ENCODE peak calls at places on chromosome 1, in six cellular contexts. One of them, this sample, is unnamed.

GRCh38 chr1:15941899-15942660 is 33.8 kb downstream of the ZBTB17 start:
- DNase-seq in Caco-2: no peak
- DNase-seq in nephron progenitor cell: no peak
- DNase-seq in endothelial cell: no peak
- DNase-seq in AG09319: no peak
- DNase-seq in endothelial cell of umbilical vein: no peak
- DNase-seq in this sample: peak

GRCh38 chr1:77539510-77540142 is 142.8 kb downstream of the ZZZ3 start:
- DNase-seq in Caco-2: no peak
- DNase-seq in nephron progenitor cell: no peak
- DNase-seq in endothelial cell: no peak
- DNase-seq in AG09319: peak
- DNase-seq in endothelial cell of umbilical vein: no peak
- DNase-seq in this sample: no peak

GRCh38 chr1:54300395-54300794 is 100.4 kb downstream of the MRPL37 start:
- DNase-seq in Caco-2: no peak
- DNase-seq in nephron progenitor cell: no peak
- DNase-seq in endothelial cell: no peak
- DNase-seq in AG09319: no peak
- DNase-seq in endothelial cell of umbilical vein: no peak
- DNase-seq in this sample: no peak

GRCh38 chr1:239912471-239912870 is 179.2 kb upstream of the FMN2 start:
- DNase-seq in Caco-2: no peak
- DNase-seq in nephron progenitor cell: no peak
- DNase-seq in endothelial cell: no peak
- DNase-seq in AG09319: no peak
- DNase-seq in endothelial cell of umbilical vein: no peak
- DNase-seq in this sample: no peak

GRCh38 chr1:78388275-78388674 is 102.5 kb upstream of the PTGFR start:
- DNase-seq in Caco-2: no peak
- DNase-seq in nephron progenitor cell: no peak
- DNase-seq in endothelial cell: no peak
- DNase-seq in AG09319: no peak
- DNase-seq in endothelial cell of umbilical vein: no peak
- DNase-seq in this sample: no peak

GRCh38 chr1:114333670-114334069 is 177.3 kb downstream of the TRIM33 start:
- DNase-seq in Caco-2: no peak
- DNase-seq in nephron progenitor cell: no peak
- DNase-seq in endothelial cell: no peak
- DNase-seq in AG09319: no peak
- DNase-seq in endothelial cell of umbilical vein: no peak
- DNase-seq in this sample: no peak

GRCh38 chr1:7120863-7121621 is 335.8 kb downstream of the CAMTA1 start:
- DNase-seq in Caco-2: no peak
- DNase-seq in nephron progenitor cell: no peak
- DNase-seq in endothelial cell: no peak
- DNase-seq in AG09319: no peak
- DNase-seq in endothelial cell of umbilical vein: no peak
- DNase-seq in this sample: no peak

GRCh38 chr1:153617677-153618076 is 1.6 kb upstream of the S100A14 start:
- DNase-seq in Caco-2: peak
- DNase-seq in nephron progenitor cell: peak
- DNase-seq in endothelial cell: peak
- DNase-seq in AG09319: peak
- DNase-seq in endothelial cell of umbilical vein: peak
- DNase-seq in this sample: peak

GRCh38 chr1:64539808-64540207 is 69.9 kb downstream of the CACHD1 start:
- DNase-seq in Caco-2: no peak
- DNase-seq in nephron progenitor cell: no peak
- DNase-seq in endothelial cell: no peak
- DNase-seq in AG09319: no peak
- DNase-seq in endothelial cell of umbilical vein: peak
- DNase-seq in this sample: no peak

GRCh38 chr1:180254854-180255253 is 24.8 kb downstream of the LHX4 start:
- DNase-seq in Caco-2: no peak
- DNase-seq in nephron progenitor cell: peak
- DNase-seq in endothelial cell: no peak
- DNase-seq in AG09319: no peak
- DNase-seq in endothelial cell of umbilical vein: no peak
- DNase-seq in this sample: no peak

GRCh38 chr1:201916649-201917249 is 28.1 kb downstream of the SHISA4 start:
- DNase-seq in Caco-2: no peak
- DNase-seq in nephron progenitor cell: peak
- DNase-seq in endothelial cell: no peak
- DNase-seq in AG09319: peak
- DNase-seq in endothelial cell of umbilical vein: peak
- DNase-seq in this sample: no peak

GRCh38 chr1:11851171-11851570 is 3.6 kb upstream of the NPPA start:
- DNase-seq in Caco-2: no peak
- DNase-seq in nephron progenitor cell: no peak
- DNase-seq in endothelial cell: no peak
- DNase-seq in AG09319: no peak
- DNase-seq in endothelial cell of umbilical vein: no peak
- DNase-seq in this sample: no peak

GRCh38 chr1:226063362-226064167 is 1.0 kb downstream of the H3-3A start:
- DNase-seq in Caco-2: peak
- DNase-seq in nephron progenitor cell: peak
- DNase-seq in endothelial cell: peak
- DNase-seq in AG09319: no peak
- DNase-seq in endothelial cell of umbilical vein: peak
- DNase-seq in this sample: peak

GRCh38 chr1:110783292-110783918 is 89.5 kb upstream of the CD53 start:
- DNase-seq in Caco-2: peak
- DNase-seq in nephron progenitor cell: peak
- DNase-seq in endothelial cell: peak
- DNase-seq in AG09319: peak
- DNase-seq in endothelial cell of umbilical vein: peak
- DNase-seq in this sample: peak

GRCh38 chr1:7650801-7651200 is 120.3 kb upstream of the VAMP3 start:
- DNase-seq in Caco-2: peak
- DNase-seq in nephron progenitor cell: peak
- DNase-seq in endothelial cell: no peak
- DNase-seq in AG09319: no peak
- DNase-seq in endothelial cell of umbilical vein: no peak
- DNase-seq in this sample: no peak

GRCh38 chr1:160416369-160416768 is 16.0 kb downstream of the VANGL2 start:
- DNase-seq in Caco-2: no peak
- DNase-seq in nephron progenitor cell: no peak
- DNase-seq in endothelial cell: peak
- DNase-seq in AG09319: no peak
- DNase-seq in endothelial cell of umbilical vein: peak
- DNase-seq in this sample: no peak

GRCh38 chr1:62180649-62181048 is 14.0 kb upstream of the L1TD1 start:
- DNase-seq in Caco-2: peak
- DNase-seq in nephron progenitor cell: no peak
- DNase-seq in endothelial cell: peak
- DNase-seq in AG09319: no peak
- DNase-seq in endothelial cell of umbilical vein: no peak
- DNase-seq in this sample: no peak

GRCh38 chr1:53589043-53589887 is 130.1 kb downstream of the DMRTB1 start:
- DNase-seq in Caco-2: peak
- DNase-seq in nephron progenitor cell: no peak
- DNase-seq in endothelial cell: no peak
- DNase-seq in AG09319: no peak
- DNase-seq in endothelial cell of umbilical vein: no peak
- DNase-seq in this sample: no peak

GRCh38 chr1:7325254-7325653 is 445.8 kb upstream of the VAMP3 start:
- DNase-seq in Caco-2: no peak
- DNase-seq in nephron progenitor cell: no peak
- DNase-seq in endothelial cell: no peak
- DNase-seq in AG09319: no peak
- DNase-seq in endothelial cell of umbilical vein: no peak
- DNase-seq in this sample: no peak

GRCh38 chr1:53298163-53298685 is 29.6 kb downstream of the LRP8 start:
- DNase-seq in Caco-2: no peak
- DNase-seq in nephron progenitor cell: no peak
- DNase-seq in endothelial cell: no peak
- DNase-seq in AG09319: no peak
- DNase-seq in endothelial cell of umbilical vein: no peak
- DNase-seq in this sample: no peak

GRCh38 chr1:1168451-1169411 is 4.9 kb upstream of the TTLL10 start:
- DNase-seq in Caco-2: peak
- DNase-seq in nephron progenitor cell: peak
- DNase-seq in endothelial cell: no peak
- DNase-seq in AG09319: no peak
- DNase-seq in endothelial cell of umbilical vein: no peak
- DNase-seq in this sample: no peak

GRCh38 chr1:96521994-96522760 is 199.4 kb upstream of the PTBP2 start:
- DNase-seq in Caco-2: no peak
- DNase-seq in nephron progenitor cell: no peak
- DNase-seq in endothelial cell: no peak
- DNase-seq in AG09319: no peak
- DNase-seq in endothelial cell of umbilical vein: no peak
- DNase-seq in this sample: no peak

GRCh38 chr1:39081266-39082139 is 55.4 kb downstream of the NDUFS5 start:
- DNase-seq in Caco-2: no peak
- DNase-seq in nephron progenitor cell: peak
- DNase-seq in endothelial cell: peak
- DNase-seq in AG09319: no peak
- DNase-seq in endothelial cell of umbilical vein: no peak
- DNase-seq in this sample: no peak

GRCh38 chr1:100187912-100188311 is 9.9 kb upstream of the LRRC39 start:
- DNase-seq in Caco-2: no peak
- DNase-seq in nephron progenitor cell: no peak
- DNase-seq in endothelial cell: no peak
- DNase-seq in AG09319: peak
- DNase-seq in endothelial cell of umbilical vein: no peak
- DNase-seq in this sample: no peak

GRCh38 chr1:180360333-180361075 is 130.4 kb downstream of the LHX4 start:
- DNase-seq in Caco-2: no peak
- DNase-seq in nephron progenitor cell: no peak
- DNase-seq in endothelial cell: no peak
- DNase-seq in AG09319: no peak
- DNase-seq in endothelial cell of umbilical vein: no peak
- DNase-seq in this sample: no peak

GRCh38 chr1:50271968-50272578 is 151.2 kb downstream of the DMRTA2 start:
- DNase-seq in Caco-2: no peak
- DNase-seq in nephron progenitor cell: peak
- DNase-seq in endothelial cell: peak
- DNase-seq in AG09319: no peak
- DNase-seq in endothelial cell of umbilical vein: peak
- DNase-seq in this sample: peak
- TF ChIP-seq CTCF in Caco-2: peak
- TF ChIP-seq CTCF in nephron progenitor cell: peak
- TF ChIP-seq CTCF in endothelial cell: peak
- TF ChIP-seq CTCF in AG09319: peak
- TF ChIP-seq CTCF in endothelial cell of umbilical vein: peak
- TF ChIP-seq CTCF in this sample: peak

GRCh38 chr1:156727914-156728598 is at the start of gene METTL25B:
- DNase-seq in Caco-2: peak
- DNase-seq in nephron progenitor cell: peak
- DNase-seq in endothelial cell: peak
- DNase-seq in AG09319: no peak
- DNase-seq in endothelial cell of umbilical vein: peak
- DNase-seq in this sample: peak

GRCh38 chr1:156725683-156726280 is 2.5 kb upstream of the METTL25B start:
- DNase-seq in Caco-2: peak
- DNase-seq in nephron progenitor cell: peak
- DNase-seq in endothelial cell: peak
- DNase-seq in AG09319: peak
- DNase-seq in endothelial cell of umbilical vein: peak
- DNase-seq in this sample: peak

GRCh38 chr1:156727492-156727891 is 777 bp upstream of the METTL25B start:
- DNase-seq in Caco-2: no peak
- DNase-seq in nephron progenitor cell: no peak
- DNase-seq in endothelial cell: no peak
- DNase-seq in AG09319: no peak
- DNase-seq in endothelial cell of umbilical vein: no peak
- DNase-seq in this sample: no peak

GRCh38 chr1:156721131-156721924 is 6.9 kb upstream of the METTL25B start:
- DNase-seq in Caco-2: no peak
- DNase-seq in nephron progenitor cell: no peak
- DNase-seq in endothelial cell: no peak
- DNase-seq in AG09319: no peak
- DNase-seq in endothelial cell of umbilical vein: no peak
- DNase-seq in this sample: no peak

DNA sequence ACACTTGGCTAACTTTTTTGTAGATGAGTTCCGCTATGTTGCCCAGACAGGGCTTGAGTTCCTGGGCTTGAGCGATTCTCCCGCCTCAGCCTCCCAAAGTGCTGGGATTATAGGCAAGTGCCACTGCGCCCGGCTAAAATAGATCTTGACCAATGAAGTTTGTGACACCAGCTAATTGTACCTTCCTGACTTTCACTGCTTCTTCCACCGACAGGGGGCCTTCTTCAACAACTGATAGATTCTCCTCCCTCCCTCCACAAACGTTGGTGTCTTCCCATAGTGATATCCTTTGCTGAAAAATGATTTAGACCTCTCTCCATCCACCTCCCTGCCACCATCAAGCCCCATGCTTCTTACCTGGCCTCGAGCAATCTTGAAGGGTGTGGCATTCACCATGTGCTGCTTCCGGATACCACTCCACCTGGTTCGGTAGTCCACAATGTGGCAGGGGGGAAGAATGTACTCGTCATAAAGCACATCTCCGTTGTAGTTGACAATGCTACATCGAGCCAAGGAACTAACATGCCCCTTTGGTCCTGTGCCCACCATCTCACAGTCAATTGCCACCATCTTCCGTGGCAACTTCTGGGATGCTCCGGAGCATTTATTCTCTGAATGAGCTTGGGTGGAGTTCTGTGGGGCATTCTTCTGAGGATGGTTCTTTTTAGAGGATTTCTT is 1.6 kb upstream of the METTL25B start:
- DNase-seq in Caco-2: peak
- DNase-seq in nephron progenitor cell: peak
- DNase-seq in endothelial cell: peak
- DNase-seq in AG09319: no peak
- DNase-seq in endothelial cell of umbilical vein: peak
- DNase-seq in this sample: peak
- TF ChIP-seq CTCF in Caco-2: peak
- TF ChIP-seq CTCF in nephron progenitor cell: peak
- TF ChIP-seq CTCF in endothelial cell: no peak
- TF ChIP-seq CTCF in AG09319: peak
- TF ChIP-seq CTCF in endothelial cell of umbilical vein: peak
- TF ChIP-seq CTCF in this sample: peak

GRCh38 chr1:165686121-165686970 is 12.0 kb downstream of the ALDH9A1 start:
- DNase-seq in Caco-2: no peak
- DNase-seq in nephron progenitor cell: no peak
- DNase-seq in endothelial cell: no peak
- DNase-seq in AG09319: no peak
- DNase-seq in endothelial cell of umbilical vein: no peak
- DNase-seq in this sample: peak
- TF ChIP-seq CTCF in Caco-2: peak
- TF ChIP-seq CTCF in nephron progenitor cell: no peak
- TF ChIP-seq CTCF in endothelial cell: no peak
- TF ChIP-seq CTCF in AG09319: no peak
- TF ChIP-seq CTCF in endothelial cell of umbilical vein: no peak
- TF ChIP-seq CTCF in this sample: peak

GRCh38 chr1:184383772-184384323 is 3.0 kb upstream of the C1orf21 start:
- DNase-seq in Caco-2: no peak
- DNase-seq in nephron progenitor cell: no peak
- DNase-seq in endothelial cell: no peak
- DNase-seq in AG09319: no peak
- DNase-seq in endothelial cell of umbilical vein: no peak
- DNase-seq in this sample: no peak

GRCh38 chr1:184376359-184376758 is 10.5 kb upstream of the C1orf21 start:
- DNase-seq in Caco-2: no peak
- DNase-seq in nephron progenitor cell: no peak
- DNase-seq in endothelial cell: no peak
- DNase-seq in AG09319: no peak
- DNase-seq in endothelial cell of umbilical vein: no peak
- DNase-seq in this sample: no peak

GRCh38 chr1:184380468-184380867 is 6.4 kb upstream of the C1orf21 start:
- DNase-seq in Caco-2: no peak
- DNase-seq in nephron progenitor cell: no peak
- DNase-seq in endothelial cell: no peak
- DNase-seq in AG09319: no peak
- DNase-seq in endothelial cell of umbilical vein: no peak
- DNase-seq in this sample: no peak

GRCh38 chr1:184379111-184379752 is 7.6 kb upstream of the C1orf21 start:
- DNase-seq in Caco-2: no peak
- DNase-seq in nephron progenitor cell: no peak
- DNase-seq in endothelial cell: no peak
- DNase-seq in AG09319: no peak
- DNase-seq in endothelial cell of umbilical vein: no peak
- DNase-seq in this sample: no peak
- TF ChIP-seq CTCF in Caco-2: peak
- TF ChIP-seq CTCF in nephron progenitor cell: no peak
- TF ChIP-seq CTCF in endothelial cell: no peak
- TF ChIP-seq CTCF in AG09319: peak
- TF ChIP-seq CTCF in endothelial cell of umbilical vein: no peak
- TF ChIP-seq CTCF in this sample: peak

This sample was measured in GM10248.